ENCODE peak calls at places on chromosomes 5 and 9, in ten cellular contexts. R is A549, I is endodermal cell, S is astrocyte, C is uterus, E is aorta, J is right atrium auricular region, A is fibroblast of lung, D is tibial artery, G is mucosa of descending colon. N is an unnamed sample. For H3K4me1, the result is how much of the 10 kb centered on the place peaks cover.

GRCh38 chr9:108394726-108395125 is 461.1 kb downstream of the ACTL7B start:
- DNase-seq in R (no peak), I (no peak), S (no peak), C (no peak), E (no peak), J (no peak), A (no peak), D (no peak), G (no peak), N (no peak)

GRCh38 chr9:20353931-20354652 is 268.2 kb downstream of the MLLT3 start:
- DNase-seq in R (no peak), I (no peak), S (no peak), C (no peak), E (no peak), J (no peak), A (peak), D (no peak), G (no peak), N (no peak)

GRCh38 chr5:94072116-94072515 is 330.7 kb upstream of the POU5F2 start:
- DNase-seq in R (no peak), I (no peak), S (peak), C (no peak), E (no peak), J (no peak), A (peak), D (no peak), G (no peak), N (no peak)

GRCh38 chr9:134165357-134166315 is 1.3 kb upstream of the RNU6ATAC start:
- DNase-seq in R (peak), I (peak), S (no peak), C (no peak), E (peak), J (no peak), A (peak), D (no peak), G (peak), N (peak)

GRCh38 chr9:99595796-99596195 is 225.9 kb upstream of the NR4A3 start:
- DNase-seq in R (no peak), I (no peak), S (no peak), C (no peak), E (no peak), J (no peak), A (no peak), D (no peak), G (peak), N (no peak)

GRCh38 chr5:72392326-72392733 is 72.2 kb downstream of the PTCD2 start:
- DNase-seq in R (no peak), I (no peak), S (peak), C (no peak), E (no peak), J (no peak), A (peak), D (no peak), G (no peak), N (no peak)

GRCh38 chr9:69379250-69379982 is 54.4 kb downstream of the ENTREP1 start:
- DNase-seq in R (peak), I (no peak), S (peak), C (no peak), E (no peak), J (no peak), A (peak), D (no peak), G (no peak), N (no peak)

GRCh38 chr9:134068742-134069535 is 1.1 kb upstream of the BRD3 start:
- DNase-seq in R (no peak), I (peak), S (no peak), C (peak), E (peak), J (no peak), A (no peak), D (no peak), G (no peak), N (peak)

GRCh38 chr5:32308951-32309350 is 3.8 kb downstream of the MTMR12 start:
- DNase-seq in R (no peak), I (no peak), S (no peak), C (no peak), E (no peak), J (no peak), A (peak), D (no peak), G (no peak), N (no peak)

GRCh38 chr9:69671904-69672827 is at the start of gene APBA1:
- DNase-seq in R (peak), I (peak), S (peak), C (peak), E (peak), J (no peak), A (peak), D (peak), G (peak), N (peak)

GRCh38 chr5:74326571-74327338 is 313.8 kb downstream of the ENC1 start:
- DNase-seq in R (peak), I (no peak), S (peak), C (no peak), E (no peak), J (no peak), A (peak), D (peak), G (peak), N (no peak)

GRCh38 chr9:82934949-82935348 is 128.0 kb downstream of the RASEF start:
- DNase-seq in R (peak), I (peak), S (peak), C (no peak), E (no peak), J (no peak), A (peak), D (no peak), G (no peak), N (no peak)

GRCh38 chr9:4640027-4640426 is 22.1 kb upstream of the PLPP6 start:
- DNase-seq in R (peak), I (peak), S (peak), C (no peak), E (no peak), J (no peak), A (no peak), D (no peak), G (peak), N (no peak)

GRCh38 chr5:67303356-67303755 is 106.8 kb upstream of the CD180 start:
- DNase-seq in R (no peak), I (no peak), S (no peak), C (no peak), E (no peak), J (no peak), A (peak), D (no peak), G (no peak), N (no peak)

GRCh38 chr5:67300321-67300720 is 103.7 kb upstream of the CD180 start:
- DNase-seq in R (no peak), I (no peak), S (no peak), C (peak), E (no peak), J (no peak), A (no peak), D (no peak), G (no peak), N (no peak)

GRCh38 chr5:67297802-67298532 is 101.4 kb upstream of the CD180 start:
- DNase-seq in R (no peak), I (no peak), S (no peak), C (no peak), E (no peak), J (no peak), A (no peak), D (no peak), G (no peak), N (no peak)

GRCh38 chr5:67299317-67299716 is 102.7 kb upstream of the CD180 start:
- DNase-seq in R (no peak), I (no peak), S (peak), C (no peak), E (no peak), J (no peak), A (peak), D (no peak), G (no peak), N (no peak)

GRCh38 chr5:67301285-67301904 is 104.8 kb upstream of the CD180 start:
- DNase-seq in R (no peak), I (no peak), S (peak), C (peak), E (peak), J (peak), A (peak), D (peak), G (peak), N (peak)
- H3K4me1 ChIP-seq in R (under half), I (under half), S (under half), C (under half), E (under half), J (under half), A (under half), D (under half), G (under half), N (under half)

DNA sequence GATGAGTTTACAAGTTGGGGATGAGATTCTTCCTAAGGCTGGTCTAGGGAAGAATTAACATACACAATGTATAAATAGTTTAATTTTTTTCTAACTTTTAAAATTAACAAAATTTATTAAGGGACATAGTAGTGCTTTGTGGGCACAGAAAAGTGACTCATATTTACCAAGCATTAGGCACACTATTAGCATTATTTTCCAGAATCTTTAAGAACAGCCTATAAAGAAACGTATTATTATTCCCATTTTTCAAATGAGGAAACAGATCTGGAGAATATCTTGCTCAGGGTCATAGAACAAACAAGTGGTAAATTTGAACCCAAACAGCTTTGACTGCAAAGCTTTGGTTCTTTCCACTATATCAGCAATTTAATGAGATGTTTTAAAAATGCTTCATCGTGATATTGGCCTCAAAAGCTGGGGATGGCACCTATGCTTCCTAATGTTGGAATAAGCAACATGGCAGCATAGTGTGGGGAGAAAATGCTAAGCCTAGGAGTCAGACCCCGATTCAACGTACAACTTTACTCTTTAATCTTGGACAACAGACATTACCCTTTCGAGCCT is 55.9 kb downstream of the ABCA1 start:
- DNase-seq in R (no peak), I (no peak), S (no peak), C (no peak), E (no peak), J (no peak), A (no peak), D (no peak), G (no peak), N (no peak)
- H3K4me1 ChIP-seq in R (half or more), I (under half), S (half or more), C (under half), E (under half), J (under half), A (under half), D (under half), G (under half), N (half or more)

GRCh38 chr9:129701549-129701948 is 36.1 kb downstream of the PRRX2 start:
- DNase-seq in R (no peak), I (no peak), S (no peak), C (no peak), E (no peak), J (no peak), A (no peak), D (no peak), G (no peak), N (no peak)
- H3K4me1 ChIP-seq in R (under half), I (under half), S (under half), C (under half), E (under half), J (under half), A (under half), D (under half), G (under half), N (under half)

GRCh38 chr9:127567898-127568617 is 44.0 kb upstream of the STXBP1 start:
- DNase-seq in R (no peak), I (peak), S (no peak), C (peak), E (no peak), J (no peak), A (peak), D (no peak), G (peak), N (no peak)

GRCh38 chr9:127568618-127568970 is 43.5 kb upstream of the STXBP1 start:
- DNase-seq in R (no peak), I (no peak), S (no peak), C (no peak), E (no peak), J (no peak), A (no peak), D (no peak), G (peak), N (no peak)

GRCh38 chr9:127565231-127565630 is 46.8 kb upstream of the STXBP1 start:
- DNase-seq in R (no peak), I (no peak), S (no peak), C (no peak), E (no peak), J (no peak), A (no peak), D (no peak), G (peak), N (no peak)

GRCh38 chr9:127567119-127567897 is 44.8 kb upstream of the STXBP1 start:
- DNase-seq in R (peak), I (peak), S (no peak), C (peak), E (peak), J (peak), A (peak), D (peak), G (peak), N (peak)

GRCh38 chr9:127566351-127567001 is 45.6 kb upstream of the STXBP1 start:
- DNase-seq in R (no peak), I (no peak), S (no peak), C (no peak), E (no peak), J (no peak), A (no peak), D (no peak), G (peak), N (peak)
- H3K4me1 ChIP-seq in R (half or more), I (under half), S (half or more), C (under half), E (under half), J (half or more), A (under half), D (half or more), G (under half), N (under half)

DNA sequence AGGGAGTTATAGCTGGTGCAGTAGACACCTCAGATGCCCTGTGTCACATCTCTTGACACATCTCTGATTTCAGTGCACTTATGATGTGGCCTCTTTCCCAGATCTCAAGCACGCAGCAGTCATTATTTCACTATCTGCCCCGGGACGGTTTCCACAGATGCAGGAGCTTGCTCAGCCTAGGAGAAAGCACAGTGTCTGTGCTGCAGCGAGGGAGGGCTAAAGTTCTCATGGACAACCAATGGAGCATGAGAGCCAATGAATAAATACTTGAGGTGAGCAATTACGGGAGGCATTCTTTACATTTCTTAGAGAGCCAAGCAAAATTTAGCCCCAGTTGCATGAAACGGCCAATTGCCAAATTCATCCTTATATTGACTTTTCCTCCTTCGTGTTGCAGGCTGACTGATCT is 7.4 kb upstream of the MOB3B start:
- DNase-seq in R (no peak), I (no peak), S (no peak), C (no peak), E (no peak), J (no peak), A (no peak), D (no peak), G (no peak), N (no peak)
- H3K4me1 ChIP-seq in R (under half), I (under half), S (under half), C (under half), E (under half), J (under half), A (under half), D (under half), G (under half), N (under half)

GRCh38 chr9:14318934-14319513 is 5.1 kb upstream of the NFIB start:
- DNase-seq in R (no peak), I (no peak), S (no peak), C (no peak), E (no peak), J (no peak), A (no peak), D (no peak), G (no peak), N (no peak)
- H3K4me1 ChIP-seq in R (under half), I (under half), S (under half), C (under half), E (under half), J (half or more), A (under half), D (under half), G (under half), N (under half)

GRCh38 chr9:114156658-114157421 is 1.5 kb downstream of the COL27A1 start:
- DNase-seq in R (peak), I (peak), S (peak), C (peak), E (peak), J (peak), A (peak), D (peak), G (peak), N (peak)
- H3K4me1 ChIP-seq in R (under half), I (under half), S (under half), C (under half), E (under half), J (under half), A (under half), D (under half), G (under half), N (under half)

DNA sequence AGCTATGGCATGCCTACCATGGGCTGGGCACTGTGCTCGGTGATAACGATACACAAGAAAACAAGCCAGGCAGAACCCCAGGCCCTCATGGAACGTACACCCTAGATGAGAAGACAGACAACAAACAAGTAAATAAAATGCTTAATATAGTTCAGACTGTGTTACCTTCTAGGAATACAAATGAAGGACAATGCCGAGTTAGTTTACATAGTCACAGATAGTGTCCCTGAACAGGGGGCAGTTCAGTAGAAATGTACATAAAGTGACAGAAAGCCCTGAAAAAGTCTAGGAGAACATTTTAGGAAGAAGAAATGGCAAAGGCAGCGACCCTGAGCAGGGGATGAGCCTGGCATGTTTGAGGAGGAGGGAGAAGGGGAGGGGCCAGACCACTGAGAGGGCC is 21.7 kb downstream of the SLC22A5 start:
- DNase-seq in R (no peak), I (no peak), S (no peak), C (no peak), E (no peak), J (no peak), A (no peak), D (no peak), G (no peak), N (no peak)
- H3K4me1 ChIP-seq in R (half or more), I (under half), S (under half), C (under half), E (under half), J (under half), A (under half), D (under half), G (under half), N (under half)

N was measured in right lobe of liver.